ENCODE peak calls at places on chromosome 2, in six cellular contexts. One of them, this sample, is unnamed.

GRCh38 chr2:144943293-144943941 is 423.5 kb upstream of the ZEB2 start:
- DNase-seq in Calu3: no peak
- DNase-seq in HTR-8/SVneo: no peak
- DNase-seq in activated CD8-positive, alpha-beta memory T cell treated with anti-CD3 and anti-CD28 coated beads for 24 hours: no peak
- DNase-seq in kidney tubule cell: no peak
- DNase-seq in right lobe of liver: no peak
- DNase-seq in this sample: no peak

GRCh38 chr2:228917195-228917594 is 353.9 kb downstream of the PID1 start:
- DNase-seq in right lobe of liver: no peak
- DNase-seq in Calu3: no peak
- DNase-seq in kidney tubule cell: peak
- DNase-seq in HTR-8/SVneo: no peak
- DNase-seq in activated CD8-positive, alpha-beta memory T cell treated with anti-CD3 and anti-CD28 coated beads for 24 hours: no peak
- DNase-seq in this sample: no peak

GRCh38 chr2:140589696-140590095 is 1541.1 kb downstream of the LRP1B start:
- DNase-seq in activated CD8-positive, alpha-beta memory T cell treated with anti-CD3 and anti-CD28 coated beads for 24 hours: no peak
- DNase-seq in Calu3: no peak
- DNase-seq in right lobe of liver: no peak
- DNase-seq in kidney tubule cell: peak
- DNase-seq in HTR-8/SVneo: no peak
- DNase-seq in this sample: no peak

GRCh38 chr2:73877071-73877802 is 15.6 kb upstream of the ACTG2 start:
- DNase-seq in activated CD8-positive, alpha-beta memory T cell treated with anti-CD3 and anti-CD28 coated beads for 24 hours: no peak
- DNase-seq in right lobe of liver: no peak
- DNase-seq in kidney tubule cell: no peak
- DNase-seq in HTR-8/SVneo: no peak
- DNase-seq in Calu3: no peak
- DNase-seq in this sample: peak

GRCh38 chr2:149446735-149447134 is 116.3 kb downstream of the LYPD6 start:
- DNase-seq in activated CD8-positive, alpha-beta memory T cell treated with anti-CD3 and anti-CD28 coated beads for 24 hours: no peak
- DNase-seq in Calu3: no peak
- DNase-seq in HTR-8/SVneo: no peak
- DNase-seq in right lobe of liver: no peak
- DNase-seq in kidney tubule cell: no peak
- DNase-seq in this sample: no peak

GRCh38 chr2:34545486-34546136 is 946.5 kb upstream of the FAM98A start:
- DNase-seq in kidney tubule cell: no peak
- DNase-seq in Calu3: no peak
- DNase-seq in right lobe of liver: no peak
- DNase-seq in activated CD8-positive, alpha-beta memory T cell treated with anti-CD3 and anti-CD28 coated beads for 24 hours: no peak
- DNase-seq in HTR-8/SVneo: no peak
- DNase-seq in this sample: no peak

GRCh38 chr2:207487650-207488315 is 42.0 kb upstream of the CREB1 start:
- DNase-seq in activated CD8-positive, alpha-beta memory T cell treated with anti-CD3 and anti-CD28 coated beads for 24 hours: no peak
- DNase-seq in right lobe of liver: no peak
- DNase-seq in HTR-8/SVneo: peak
- DNase-seq in Calu3: no peak
- DNase-seq in kidney tubule cell: peak
- DNase-seq in this sample: no peak

GRCh38 chr2:176999331-176999730 is 213.3 kb upstream of the HNRNPA3 start:
- DNase-seq in HTR-8/SVneo: no peak
- DNase-seq in kidney tubule cell: no peak
- DNase-seq in Calu3: no peak
- DNase-seq in right lobe of liver: no peak
- DNase-seq in activated CD8-positive, alpha-beta memory T cell treated with anti-CD3 and anti-CD28 coated beads for 24 hours: no peak
- DNase-seq in this sample: peak

GRCh38 chr2:188808921-188809320 is 165.3 kb upstream of the COL3A1 start:
- DNase-seq in right lobe of liver: no peak
- DNase-seq in activated CD8-positive, alpha-beta memory T cell treated with anti-CD3 and anti-CD28 coated beads for 24 hours: no peak
- DNase-seq in kidney tubule cell: no peak
- DNase-seq in HTR-8/SVneo: no peak
- DNase-seq in Calu3: no peak
- DNase-seq in this sample: no peak

GRCh38 chr2:25000503-25001328 is 29.0 kb upstream of the DNAJC27 start:
- DNase-seq in kidney tubule cell: no peak
- DNase-seq in HTR-8/SVneo: no peak
- DNase-seq in right lobe of liver: no peak
- DNase-seq in activated CD8-positive, alpha-beta memory T cell treated with anti-CD3 and anti-CD28 coated beads for 24 hours: no peak
- DNase-seq in Calu3: no peak
- DNase-seq in this sample: no peak

GRCh38 chr2:85326406-85326945 is 1.3 kb downstream of the TGOLN2 start:
- DNase-seq in right lobe of liver: no peak
- DNase-seq in Calu3: no peak
- DNase-seq in activated CD8-positive, alpha-beta memory T cell treated with anti-CD3 and anti-CD28 coated beads for 24 hours: peak
- DNase-seq in HTR-8/SVneo: no peak
- DNase-seq in kidney tubule cell: peak
- DNase-seq in this sample: peak

GRCh38 chr2:241558532-241559488 is at the start of gene BOK:
- DNase-seq in kidney tubule cell: peak
- DNase-seq in Calu3: peak
- DNase-seq in activated CD8-positive, alpha-beta memory T cell treated with anti-CD3 and anti-CD28 coated beads for 24 hours: no peak
- DNase-seq in HTR-8/SVneo: peak
- DNase-seq in right lobe of liver: peak
- DNase-seq in this sample: peak

GRCh38 chr2:17643031-17643615 is 102.6 kb downstream of the VSNL1 start:
- DNase-seq in HTR-8/SVneo: peak
- DNase-seq in Calu3: peak
- DNase-seq in activated CD8-positive, alpha-beta memory T cell treated with anti-CD3 and anti-CD28 coated beads for 24 hours: no peak
- DNase-seq in right lobe of liver: no peak
- DNase-seq in kidney tubule cell: peak
- DNase-seq in this sample: peak

GRCh38 chr2:74958277-74959105 is at the start of gene POLE4:
- DNase-seq in kidney tubule cell: peak
- DNase-seq in HTR-8/SVneo: peak
- DNase-seq in activated CD8-positive, alpha-beta memory T cell treated with anti-CD3 and anti-CD28 coated beads for 24 hours: peak
- DNase-seq in Calu3: peak
- DNase-seq in right lobe of liver: peak
- DNase-seq in this sample: peak

GRCh38 chr2:162065767-162066166 is 8.2 kb downstream of the DPP4 start:
- DNase-seq in right lobe of liver: no peak
- DNase-seq in kidney tubule cell: no peak
- DNase-seq in activated CD8-positive, alpha-beta memory T cell treated with anti-CD3 and anti-CD28 coated beads for 24 hours: no peak
- DNase-seq in HTR-8/SVneo: no peak
- DNase-seq in Calu3: no peak
- DNase-seq in this sample: no peak

GRCh38 chr2:199851886-199852285 is 894 bp upstream of the FTCDNL1 start:
- DNase-seq in HTR-8/SVneo: no peak
- DNase-seq in kidney tubule cell: no peak
- DNase-seq in right lobe of liver: no peak
- DNase-seq in activated CD8-positive, alpha-beta memory T cell treated with anti-CD3 and anti-CD28 coated beads for 24 hours: no peak
- DNase-seq in Calu3: no peak
- DNase-seq in this sample: no peak

GRCh38 chr2:157430266-157430665 is 13.6 kb downstream of the CYTIP start:
- DNase-seq in kidney tubule cell: no peak
- DNase-seq in right lobe of liver: no peak
- DNase-seq in Calu3: no peak
- DNase-seq in activated CD8-positive, alpha-beta memory T cell treated with anti-CD3 and anti-CD28 coated beads for 24 hours: peak
- DNase-seq in HTR-8/SVneo: no peak
- DNase-seq in this sample: no peak

GRCh38 chr2:229800997-229801754 is 86.8 kb upstream of the DNER start:
- DNase-seq in kidney tubule cell: peak
- DNase-seq in HTR-8/SVneo: peak
- DNase-seq in Calu3: peak
- DNase-seq in activated CD8-positive, alpha-beta memory T cell treated with anti-CD3 and anti-CD28 coated beads for 24 hours: peak
- DNase-seq in right lobe of liver: peak
- DNase-seq in this sample: peak

This sample was measured in Kasumi-1.